ENCODE peak calls at places on chromosomes 2 and 18, in four cellular contexts. D, N, V and J are unnamed samples.

GRCh38 chr2:239912938-239913631 is 112.1 kb downstream of the NDUFA10 start:
- DNase-seq in D (no peak), N (no peak), V (peak; percentile 16), J (peak; percentile 76)

GRCh38 chr2:98685930-98686887 is 44.7 kb downstream of the MGAT4A start:
- DNase-seq in D (no peak), N (no peak), V (no peak), J (no peak)

GRCh38 chr2:235689427-235689853 is 195.6 kb downstream of the AGAP1 start:
- DNase-seq in D (no peak), N (no peak), V (no peak), J (no peak)

GRCh38 chr18:10822457-10822856 is 296.6 kb downstream of the NAPG start:
- DNase-seq in D (no peak), N (no peak), V (no peak), J (no peak)

GRCh38 chr2:184769038-184769437 is 170.7 kb downstream of the ZNF804A start:
- DNase-seq in D (no peak), N (no peak), V (no peak), J (no peak)

GRCh38 chr2:25341031-25341727 is 546 bp downstream of the DNMT3A start:
- DNase-seq in D (peak; percentile 46), N (no peak), V (peak; percentile 34), J (no peak)

GRCh38 chr2:239824051-239824694 is 201.0 kb downstream of the NDUFA10 start:
- DNase-seq in D (no peak), N (peak; percentile 21), V (peak; percentile 23), J (peak; percentile 59)

GRCh38 chr2:219155054-219155644 is 5.5 kb downstream of the NHEJ1 start:
- DNase-seq in D (peak; percentile 45), N (peak; percentile 56), V (peak; percentile 35), J (no peak)

GRCh38 chr2:162258169-162258568 is 14.9 kb upstream of the FAP start:
- DNase-seq in D (no peak), N (no peak), V (no peak), J (no peak)

GRCh38 chr2:179338681-179339080 is 74.0 kb upstream of the SESTD1 start:
- DNase-seq in D (no peak), N (no peak), V (no peak), J (no peak)

GRCh38 chr2:44822174-44822573 is 119.3 kb upstream of the SIX3 start:
- DNase-seq in D (no peak), N (no peak), V (no peak), J (no peak)

GRCh38 chr2:152320166-152320565 is 14.8 kb upstream of the FMNL2 start:
- DNase-seq in D (no peak), N (no peak), V (no peak), J (no peak)

GRCh38 chr2:40219141-40219540 is 232.7 kb downstream of the SLC8A1 start:
- DNase-seq in D (no peak), N (no peak), V (no peak), J (no peak)

GRCh38 chr18:80108122-80108536 is 933 bp upstream of the ADNP2 start:
- DNase-seq in D (peak; percentile 17), N (no peak), V (no peak), J (peak; percentile 82)

GRCh38 chr2:162817921-162818320 is 20.6 kb downstream of the KCNH7 start:
- DNase-seq in D (no peak), N (no peak), V (no peak), J (no peak)

GRCh38 chr2:174878537-174879147 is 114.4 kb upstream of the CHRNA1 start:
- DNase-seq in D (peak; percentile 15), N (peak; percentile 71), V (no peak), J (no peak)

GRCh38 chr2:111142101-111142500 is 21.4 kb downstream of the BCL2L11 start:
- DNase-seq in D (no peak), N (no peak), V (no peak), J (no peak)

GRCh38 chr18:54086046-54086802 is 138.2 kb downstream of the MBD2 start:
- DNase-seq in D (no peak), N (no peak), V (no peak), J (no peak)

GRCh38 chr2:217903859-217904613 is 98.8 kb downstream of the TNS1 start:
- DNase-seq in D (peak; percentile 85), N (peak; percentile 91), V (peak; percentile 81), J (no peak)

GRCh38 chr2:212843409-212844199 is 305.0 kb upstream of the ERBB4 start:
- DNase-seq in D (no peak), N (no peak), V (no peak), J (no peak)

GRCh38 chr2:100161940-100162620 is 19.7 kb upstream of the AFF3 start:
- DNase-seq in D (no peak), N (no peak), V (no peak), J (no peak)

GRCh38 chr2:109470121-109470921 is 143.4 kb downstream of the SEPTIN10 start:
- DNase-seq in D (no peak), N (peak; percentile 43), V (no peak), J (peak; percentile 67)

GRCh38 chr18:5093902-5094301 is 103.2 kb downstream of the AKAIN1 start:
- DNase-seq in D (no peak), N (no peak), V (no peak), J (no peak)

GRCh38 chr2:135190799-135191198 is 138.7 kb downstream of the RAB3GAP1 start:
- DNase-seq in D (no peak), N (no peak), V (no peak), J (no peak)

GRCh38 chr2:172090947-172091625 is 5.8 kb downstream of the DLX1 start:
- DNase-seq in D (no peak), N (no peak), V (no peak), J (no peak)

GRCh38 chr2:7467782-7468447 is 550.7 kb downstream of the RNF144A start:
- DNase-seq in D (no peak), N (no peak), V (no peak), J (no peak)

GRCh38 chr2:113203901-113204519 is 30.2 kb downstream of the PSD4 start:
- DNase-seq in D (peak; percentile 76), N (peak; percentile 89), V (peak; percentile 84), J (peak; percentile 87)

GRCh38 chr18:58290059-58290747 is 246.2 kb downstream of the NEDD4L start:
- DNase-seq in D (no peak), N (no peak), V (no peak), J (no peak)

GRCh38 chr2:105893011-105893995 is 148.6 kb downstream of the NCK2 start:
- DNase-seq in D (no peak), N (no peak), V (no peak), J (no peak)

GRCh38 chr2:10493075-10493635 is 45.0 kb upstream of the ODC1 start:
- DNase-seq in D (no peak), N (no peak), V (no peak), J (no peak)

GRCh38 chr18:64131314-64131713 is 17.6 kb downstream of the LINC00305 start:
- DNase-seq in D (no peak), N (no peak), V (no peak), J (no peak)

GRCh38 chr2:120251863-120252206 is 817 bp upstream of the RALB start:
- DNase-seq in D (no peak), N (no peak), V (no peak), J (no peak)

GRCh38 chr18:75208836-75209128 is 157 bp downstream of the PTGR3 start:
- DNase-seq in D (peak; percentile 54), N (peak; percentile 53), V (peak; percentile 45), J (peak; percentile 92)

GRCh38 chr2:119255760-119256573 is 32.3 kb downstream of the STEAP3 start:
- DNase-seq in D (no peak), N (no peak), V (no peak), J (no peak)

GRCh38 chr2:80020061-80020460 is 284.5 kb downstream of the LRRTM1 start:
- DNase-seq in D (no peak), N (no peak), V (no peak), J (no peak)
- TF ChIP-seq POLR2A in D (no peak), N (no peak), V (no peak), J (no peak)

GRCh38 chr2:29723255-29724001 is 198.0 kb downstream of the ALK start:
- DNase-seq in D (no peak), N (no peak), V (peak; percentile 67), J (no peak)

GRCh38 chr2:29726976-29727375 is 194.4 kb downstream of the ALK start:
- DNase-seq in D (no peak), N (no peak), V (no peak), J (no peak)

GRCh38 chr2:29719626-29720025 is 201.8 kb downstream of the ALK start:
- DNase-seq in D (no peak), N (no peak), V (no peak), J (no peak)

GRCh38 chr2:29725610-29726009 is 195.8 kb downstream of the ALK start:
- DNase-seq in D (no peak), N (no peak), V (no peak), J (no peak)

GRCh38 chr2:29724282-29724681 is 197.1 kb downstream of the ALK start:
- DNase-seq in D (no peak), N (no peak), V (no peak), J (no peak)
- H3K4me3 ChIP-seq in D (no peak overlapping the region), N (no peak overlapping the region), V (no peak overlapping the region), J (no peak overlapping the region)

DNA sequence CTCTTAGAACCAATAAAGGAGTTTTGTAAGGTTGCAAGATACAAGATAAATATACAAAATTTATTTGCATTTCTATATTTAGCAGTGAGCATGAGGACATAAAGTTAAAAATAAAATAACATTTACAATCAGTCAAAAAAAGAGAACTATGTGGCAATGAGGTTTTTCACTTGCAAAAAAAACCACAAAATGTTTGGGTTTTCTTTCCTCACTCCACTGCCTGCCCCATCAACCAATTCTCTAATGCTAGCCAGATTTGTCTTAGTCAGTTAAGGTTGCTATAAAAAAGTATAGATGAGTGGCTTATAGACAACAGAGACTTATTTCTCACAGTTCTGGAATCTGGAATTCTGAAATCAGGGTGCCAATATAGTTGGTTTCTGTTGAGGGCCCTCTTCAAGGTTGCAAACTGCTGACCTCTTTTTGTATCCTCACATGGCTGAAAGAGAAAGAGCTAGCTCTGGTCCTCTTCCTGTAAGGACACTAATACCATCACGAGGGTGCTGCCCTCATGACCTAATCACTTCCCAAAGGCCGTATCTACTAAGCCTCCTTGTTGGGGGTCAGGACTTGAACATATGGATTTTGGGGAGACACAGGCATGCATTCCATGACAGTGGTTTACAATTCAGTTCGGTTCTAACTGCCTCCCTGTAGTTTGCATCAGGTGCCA is 566.2 kb downstream of the GALR1 start:
- DNase-seq in D (no peak), N (no peak), V (no peak), J (no peak)
- H3K27ac ChIP-seq in D (no peak overlapping the region), N (no peak overlapping the region), V (no peak overlapping the region), J (no peak overlapping the region)

DNA sequence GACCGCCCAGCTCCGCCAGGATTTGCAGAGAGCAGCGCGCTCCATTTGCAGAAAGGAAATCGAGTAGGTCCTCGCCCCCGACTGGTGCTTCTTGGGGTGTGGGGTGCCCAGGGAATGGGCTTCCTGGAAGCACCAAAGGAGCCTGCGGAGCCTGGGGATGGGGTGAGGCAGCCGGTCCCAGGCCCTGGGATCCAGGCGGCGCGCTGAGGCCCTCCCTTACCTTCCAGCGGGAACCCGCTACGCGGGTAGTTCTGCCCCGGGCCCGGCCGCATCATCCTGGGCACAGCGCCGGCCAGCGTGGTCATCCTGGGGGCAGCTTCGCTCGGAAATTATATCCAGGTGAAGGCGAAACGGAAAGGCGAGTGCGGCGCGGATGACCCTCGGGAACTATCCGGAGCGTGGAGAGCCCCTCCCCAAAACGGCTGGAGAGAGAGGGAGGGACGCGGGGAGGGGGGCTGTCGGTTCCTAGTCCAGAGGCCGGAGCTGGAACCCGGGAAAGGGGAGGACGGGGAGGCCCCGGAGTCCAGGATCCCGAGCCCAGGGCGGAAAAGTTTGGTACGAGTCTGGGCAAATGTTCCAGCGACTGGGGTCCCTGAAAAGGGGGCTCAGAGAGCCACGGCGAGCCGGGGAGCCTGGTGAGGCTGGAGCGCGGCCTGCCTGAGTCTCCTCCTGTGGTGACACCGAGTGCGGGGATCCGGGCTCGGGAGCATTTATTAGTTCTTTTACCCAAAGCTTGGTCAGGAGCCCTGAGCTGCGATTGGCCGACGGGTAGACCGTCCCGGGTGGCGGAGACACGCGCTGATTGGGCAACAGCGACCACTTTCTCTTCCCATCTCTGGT is at the start of gene PAX3:
- DNase-seq in D (no peak), N (no peak), V (no peak), J (peak; percentile 76)
- TF ChIP-seq POLR2A in D (no peak), N (no peak), V (no peak), J (no peak)